ENCODE peak calls at places on chromosomes 12 and 14, in ten cellular contexts. Y is HFFc6; W is non-pigmented ciliary epithelial cell; F is left ventricle myocardium inferior; I is H9; J is CD4-positive, alpha-beta T cell; Q is omental fat pad; R is hepatic stellate cell; N is body of pancreas; O is ACHN. L is an unnamed sample.

GRCh38 chr12:31773867-31774266 is 45.0 kb upstream of the AMN1 start:
- DNase-seq in Y (no peak), W (no peak), F (no peak), I (no peak), J (no peak), Q (no peak), R (no peak), N (no peak), O (no peak), L (peak; percentile 23)

GRCh38 chr14:23544511-23545447 is 6.8 kb downstream of the ZFHX2 start:
- DNase-seq in Y (no peak), W (no peak), F (peak; percentile 61), I (peak; percentile 91), J (no peak), Q (no peak), R (no peak), N (no peak), O (no peak), L (no peak)

GRCh38 chr12:15534322-15534721 is 212.0 kb downstream of the PTPRO start:
- DNase-seq in Y (no peak), W (no peak), F (no peak), I (no peak), J (no peak), Q (no peak), R (no peak), N (no peak), O (peak; percentile 61), L (no peak)

GRCh38 chr12:19507823-19508222 is 68.5 kb downstream of the AEBP2 start:
- DNase-seq in Y (peak; percentile 27), W (no peak), F (no peak), I (no peak), J (no peak), Q (no peak), R (peak; percentile 35), N (no peak), O (peak; percentile 18), L (no peak)

GRCh38 chr12:96466939-96467751 is 22.2 kb upstream of the CFAP54 start:
- DNase-seq in Y (peak; percentile 6), W (no peak), F (no peak), I (no peak), J (no peak), Q (no peak), R (no peak), N (no peak), O (peak; percentile 88), L (no peak)

GRCh38 chr14:56995010-56995409 is 184.7 kb upstream of the OTX2 start:
- DNase-seq in Y (no peak), W (no peak), F (no peak), I (no peak), J (no peak), Q (no peak), R (no peak), N (no peak), O (no peak), L (no peak)

GRCh38 chr14:80216818-80217217 is 5.5 kb upstream of the DIO2 start:
- DNase-seq in Y (no peak), W (no peak), F (no peak), I (no peak), J (no peak), Q (no peak), R (no peak), N (no peak), O (no peak), L (no peak)

GRCh38 chr14:81565441-81566290 is 32.0 kb upstream of the SEL1L start:
- DNase-seq in Y (peak; percentile 3), W (no peak), F (no peak), I (no peak), J (no peak), Q (no peak), R (peak; percentile 11), N (peak; percentile 71), O (peak; percentile 16), L (peak; percentile 32)

GRCh38 chr12:45278447-45278846 is 62.6 kb downstream of the ANO6 start:
- DNase-seq in Y (no peak), W (no peak), F (no peak), I (no peak), J (no peak), Q (no peak), R (no peak), N (no peak), O (no peak), L (no peak)

GRCh38 chr12:29818925-29819324 is 35.2 kb upstream of the TMTC1 start:
- DNase-seq in Y (no peak), W (no peak), F (peak; percentile 61), I (no peak), J (no peak), Q (no peak), R (no peak), N (no peak), O (no peak), L (no peak)

GRCh38 chr12:87467893-87468292 is 561.3 kb downstream of the C12orf50 start:
- DNase-seq in Y (no peak), W (no peak), F (no peak), I (peak; percentile 36), J (no peak), Q (no peak), R (no peak), N (no peak), O (no peak), L (no peak)

L was measured in HTR-8/SVneo.